ENCODE peak calls at places on chromosomes 11 and 22, in seven cellular contexts. Y is left ventricle myocardium inferior; G is naive thymus-derived CD4-positive, alpha-beta T cell; M is CD8-positive, alpha-beta memory T cell; C is iPS DF 6.9; B is NT2/D1; K is PC-9. P is an unnamed sample.

GRCh38 chr11:64864473-64865285 is 13.7 kb downstream of the EHD1 start:
- DNase-seq in Y (peak; percentile 75), G (no peak), M (no peak), C (no peak), B (no peak), K (peak; percentile 79), P (peak; percentile 70)

GRCh38 chr11:64752106-64752970 is 7.4 kb downstream of the PYGM start:
- DNase-seq in Y (no peak), G (no peak), M (peak; percentile 26), C (no peak), B (no peak), K (no peak), P (no peak)

GRCh38 chr22:22110548-22111266 is 128.1 kb upstream of the TOP3B start:
- DNase-seq in Y (no peak), G (no peak), M (no peak), C (peak; percentile 25), B (no peak), K (peak; percentile 27), P (no peak)

GRCh38 chr11:12157241-12157661 is 46.9 kb downstream of the MICAL2 start:
- DNase-seq in Y (no peak), G (no peak), M (no peak), C (no peak), B (no peak), K (no peak), P (no peak)

GRCh38 chr11:27563201-27563600 is 56.6 kb upstream of the LIN7C start:
- DNase-seq in Y (no peak), G (no peak), M (no peak), C (no peak), B (no peak), K (no peak), P (no peak)

GRCh38 chr11:47886096-47886495 is 37.9 kb upstream of the NUP160 start:
- DNase-seq in Y (no peak), G (peak; percentile 50), M (no peak), C (no peak), B (no peak), K (peak; percentile 32), P (no peak)

GRCh38 chr11:27977031-27977430 is 130.9 kb downstream of the KIF18A start:
- DNase-seq in Y (no peak), G (no peak), M (no peak), C (no peak), B (no peak), K (no peak), P (no peak)

GRCh38 chr11:64058494-64058893 is 22.8 kb downstream of the FLRT1 start:
- DNase-seq in Y (peak; percentile 72), G (no peak), M (no peak), C (no peak), B (no peak), K (no peak), P (no peak)

GRCh38 chr22:50275181-50276055 is 5.2 kb upstream of the MAPK11 start:
- DNase-seq in Y (no peak), G (no peak), M (no peak), C (no peak), B (no peak), K (no peak), P (no peak)

GRCh38 chr11:68312780-68313573 is 586 bp downstream of the LRP5 start:
- DNase-seq in Y (no peak), G (peak; percentile 22), M (peak; percentile 42), C (no peak), B (no peak), K (no peak), P (peak; percentile 56)

GRCh38 chr11:128200467-128200866 is 386.9 kb downstream of the ETS1 start:
- DNase-seq in Y (no peak), G (no peak), M (no peak), C (no peak), B (no peak), K (no peak), P (no peak)

GRCh38 chr11:5643585-5643984 is 18.8 kb downstream of the TRIM34 start:
- DNase-seq in Y (no peak), G (no peak), M (no peak), C (no peak), B (no peak), K (no peak), P (no peak)

GRCh38 chr22:39179401-39179827 is 26.9 kb upstream of the CBX7 start:
- DNase-seq in Y (no peak), G (no peak), M (no peak), C (no peak), B (no peak), K (no peak), P (no peak)

GRCh38 chr11:46279393-46280099 is 2.1 kb downstream of the CREB3L1 start:
- DNase-seq in Y (peak; percentile 76), G (no peak), M (no peak), C (no peak), B (no peak), K (no peak), P (no peak)

GRCh38 chr11:35615911-35616900 is 2.1 kb upstream of the FJX1 start:
- DNase-seq in Y (no peak), G (peak; percentile 38), M (no peak), C (no peak), B (no peak), K (no peak), P (no peak)

GRCh38 chr11:116335078-116335477 is 437.7 kb downstream of the BUD13 start:
- DNase-seq in Y (no peak), G (no peak), M (no peak), C (no peak), B (no peak), K (no peak), P (no peak)

GRCh38 chr11:32081129-32081641 is 9.7 kb upstream of the RCN1 start:
- DNase-seq in Y (peak; percentile 18), G (no peak), M (no peak), C (no peak), B (no peak), K (peak; percentile 18), P (no peak)

GRCh38 chr11:61952882-61953281 is 2.7 kb downstream of the BEST1 start:
- DNase-seq in Y (no peak), G (no peak), M (no peak), C (no peak), B (no peak), K (no peak), P (no peak)

GRCh38 chr11:61955416-61956135 is 5.4 kb downstream of the BEST1 start:
- DNase-seq in Y (no peak), G (peak; percentile 31), M (no peak), C (peak; percentile 64), B (no peak), K (no peak), P (no peak)

GRCh38 chr11:61955031-61955415 is 4.9 kb downstream of the BEST1 start:
- DNase-seq in Y (peak; percentile 70), G (no peak), M (no peak), C (no peak), B (no peak), K (no peak), P (no peak)

GRCh38 chr11:61956191-61957027 is 6.3 kb downstream of the BEST1 start:
- DNase-seq in Y (no peak), G (no peak), M (no peak), C (no peak), B (no peak), K (no peak), P (no peak)

DNA sequence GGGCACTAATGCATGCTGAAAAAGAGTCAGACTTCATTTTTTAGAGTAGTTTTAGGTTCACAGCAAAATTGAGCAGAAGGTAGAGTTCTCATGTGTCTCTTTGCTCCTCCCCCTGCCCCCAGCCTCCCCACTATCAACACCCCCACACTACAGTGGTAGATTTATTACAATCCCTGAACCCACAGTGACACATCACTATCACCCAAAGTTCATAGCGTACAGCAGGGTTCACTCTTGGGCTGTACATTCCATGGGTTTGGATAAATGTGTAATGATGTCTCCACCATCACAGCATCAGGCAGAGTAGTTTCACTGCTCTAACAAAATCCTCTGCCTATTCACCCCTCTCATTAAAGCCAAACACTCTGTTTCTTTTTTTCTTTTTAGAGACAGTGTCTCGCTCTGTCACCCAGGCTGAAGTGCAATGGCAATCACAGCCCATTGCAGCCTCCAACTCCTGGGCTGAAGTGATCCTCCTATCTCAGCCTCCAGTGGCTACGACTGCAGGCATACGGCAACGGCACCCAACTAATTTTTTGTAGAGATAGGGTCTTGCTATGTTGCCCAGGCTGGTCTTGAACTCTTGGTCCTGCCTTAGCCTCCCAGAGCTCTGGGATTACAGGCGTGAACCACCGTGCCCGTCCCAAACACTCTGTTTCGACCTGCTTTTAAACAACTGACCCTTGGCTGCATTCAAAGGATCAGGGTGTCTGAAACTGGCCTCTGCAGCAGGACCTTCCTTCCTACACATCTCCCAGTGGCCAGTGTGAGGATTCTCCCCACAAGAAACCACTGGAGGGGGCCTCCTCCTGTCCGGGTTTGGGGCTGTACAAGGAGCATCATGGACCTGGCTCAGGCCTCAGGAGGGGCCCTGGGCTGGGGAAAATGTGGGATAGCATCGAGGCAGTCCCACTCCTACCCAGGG is 4.2 kb downstream of the BEST1 start:
- DNase-seq in Y (no peak), G (no peak), M (no peak), C (no peak), B (no peak), K (no peak), P (no peak)
- H3K4me3 ChIP-seq in Y (peak overlapping the region; percentile 63), G (no peak overlapping the region), M (no peak overlapping the region), C (no peak overlapping the region), B (no peak overlapping the region), K (peak overlapping the region; percentile 28), P (no peak overlapping the region)

DNA sequence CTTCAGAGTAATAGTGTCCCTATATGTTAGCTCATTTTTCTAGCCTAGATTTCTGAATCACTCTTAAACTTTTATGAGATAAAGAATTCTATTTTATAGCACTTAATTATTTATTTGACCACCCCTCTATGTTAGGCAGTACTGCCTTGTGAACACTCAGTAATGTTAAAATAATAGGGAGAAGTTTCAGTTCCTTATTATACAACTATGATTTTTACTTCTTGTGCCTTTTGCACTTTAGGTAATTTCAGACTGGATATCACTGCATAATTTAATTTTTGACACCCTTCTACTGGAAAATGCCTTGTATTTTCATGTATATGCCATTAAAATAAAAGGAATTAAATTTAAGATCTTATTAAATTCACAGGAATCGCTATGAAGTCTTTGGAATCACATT is 3.1 kb downstream of the BCO2 start:
- DNase-seq in Y (no peak), G (no peak), M (no peak), C (no peak), B (no peak), K (no peak), P (no peak)
- H3K4me3 ChIP-seq in Y (peak overlapping the region; percentile 65), G (no peak overlapping the region), M (no peak overlapping the region), C (no peak overlapping the region), B (no peak overlapping the region), K (no peak overlapping the region), P (no peak overlapping the region)

DNA sequence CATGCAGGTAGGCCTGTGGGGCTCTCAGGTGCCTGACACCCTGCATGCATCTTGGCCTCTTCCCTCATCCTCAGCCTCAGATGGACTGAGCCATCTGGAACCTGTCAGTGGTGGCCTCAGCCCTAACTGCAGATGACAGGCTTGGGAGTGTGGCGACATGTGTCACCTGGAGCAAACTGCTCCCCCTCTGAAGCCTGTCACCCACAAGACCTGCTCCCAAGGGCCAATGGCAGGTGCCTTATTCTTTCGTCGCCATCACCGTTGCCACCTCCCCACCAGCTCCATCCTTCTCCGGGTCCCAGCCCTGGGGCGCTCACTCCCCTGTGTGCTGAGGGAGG is 3.6 kb upstream of the SEPTIN5 start:
- DNase-seq in Y (no peak), G (no peak), M (no peak), C (no peak), B (no peak), K (no peak), P (peak; percentile 2)
- H3K4me3 ChIP-seq in Y (no peak overlapping the region), G (no peak overlapping the region), M (no peak overlapping the region), C (no peak overlapping the region), B (no peak overlapping the region), K (no peak overlapping the region), P (no peak overlapping the region)

DNA sequence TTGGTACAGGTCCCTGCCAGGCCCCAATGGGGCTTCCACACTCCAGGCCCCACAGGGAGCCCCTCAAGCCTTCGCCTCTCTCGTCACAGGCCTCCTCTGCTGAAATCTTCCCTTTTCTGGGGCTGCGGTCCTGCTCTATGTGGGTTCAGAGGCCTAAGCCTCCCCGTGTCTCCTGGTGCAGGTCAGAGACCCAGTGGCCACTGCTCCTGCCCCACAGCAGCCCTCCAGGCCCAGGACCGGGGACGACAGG is 5.9 kb upstream of the IFITM3 start:
- DNase-seq in Y (no peak), G (no peak), M (no peak), C (no peak), B (no peak), K (no peak), P (no peak)
- H3K4me3 ChIP-seq in Y (peak overlapping the region; percentile 46), G (peak overlapping the region; percentile 50), M (peak overlapping the region; percentile 55), C (no peak overlapping the region), B (no peak overlapping the region), K (no peak overlapping the region), P (peak overlapping the region; percentile 6)